ENCODE peak calls at places on chromosomes 2 and 18, in nine cellular contexts. O is breast epithelium, I is heart left ventricle, Y is HCT116, K is uterus, N is transverse colon, J is ovary, V is A549, A is stomach. F is an unnamed sample. For H3K4me1, the result is how much of the 10 kb centered on the place peaks cover.

GRCh38 chr2:70248145-70248809 is at the start of gene TIA1:
- DNase-seq in K (peak), A (peak), J (peak), V (peak), O (peak), N (peak), Y (peak), I (peak), F (peak)

GRCh38 chr2:121436918-121437317 is 93.8 kb upstream of the RNU4ATAC start:
- DNase-seq in J (no peak), V (no peak), I (no peak), N (no peak), K (no peak), A (no peak), Y (no peak), O (no peak), F (no peak)

GRCh38 chr2:151556121-151556520 is 146.4 kb downstream of the RIF1 start:
- DNase-seq in V (no peak), O (no peak), J (no peak), Y (no peak), I (no peak), N (no peak), K (no peak), A (no peak), F (no peak)

GRCh38 chr2:88903744-88904353 is 212.4 kb downstream of the RPIA start:
- DNase-seq in N (no peak), O (no peak), A (no peak), V (peak), J (no peak), K (no peak), Y (peak), I (no peak), F (no peak)

GRCh38 chr2:42169869-42170465 is 814 bp downstream of the EML4 start:
- DNase-seq in N (no peak), V (no peak), J (no peak), O (no peak), Y (no peak), A (no peak), I (no peak), K (no peak), F (no peak)

GRCh38 chr18:79599503-79599931 is 80.1 kb upstream of the CTDP1 start:
- DNase-seq in I (peak), Y (no peak), A (no peak), N (peak), J (peak), V (peak), K (peak), O (no peak), F (peak)

GRCh38 chr2:100416397-100416938 is 1.0 kb downstream of the CHST10 start:
- DNase-seq in Y (no peak), I (no peak), A (no peak), K (no peak), J (no peak), N (no peak), V (no peak), O (no peak), F (no peak)

GRCh38 chr18:72672364-72673151 is 128.4 kb upstream of the CBLN2 start:
- DNase-seq in A (no peak), V (peak), K (no peak), N (no peak), O (no peak), I (no peak), J (no peak), Y (no peak), F (no peak)

GRCh38 chr2:86074256-86074655 is 31.4 kb downstream of the POLR1A start:
- DNase-seq in N (no peak), J (no peak), V (no peak), O (no peak), A (no peak), Y (no peak), K (no peak), I (no peak), F (no peak)

GRCh38 chr18:35131387-35132283 is 90.4 kb downstream of the MAPRE2 start:
- DNase-seq in K (no peak), N (no peak), V (no peak), J (no peak), A (no peak), O (no peak), Y (no peak), I (no peak), F (no peak)

GRCh38 chr2:169276045-169276444 is 86.3 kb downstream of the LRP2 start:
- DNase-seq in J (no peak), V (no peak), I (no peak), A (no peak), O (no peak), Y (peak), K (no peak), N (no peak), F (no peak)

GRCh38 chr18:68735498-68736343 is 20.8 kb upstream of the TMX3 start:
- DNase-seq in V (peak), K (no peak), J (no peak), N (no peak), Y (peak), I (no peak), A (no peak), O (no peak), F (no peak)

GRCh38 chr2:63614983-63615945 is 26.5 kb downstream of the MDH1 start:
- DNase-seq in Y (peak), K (no peak), N (no peak), J (no peak), I (no peak), A (no peak), V (no peak), O (no peak), F (no peak)

GRCh38 chr2:7023542-7023941 is 106.3 kb downstream of the RNF144A start:
- DNase-seq in Y (no peak), I (peak), A (no peak), N (no peak), O (no peak), K (peak), V (no peak), J (no peak), F (no peak)

GRCh38 chr2:223970343-223971128 is 13.3 kb downstream of the MRPL44 start:
- DNase-seq in N (no peak), A (peak), Y (peak), K (peak), J (no peak), V (no peak), O (no peak), I (no peak), F (no peak)

GRCh38 chr18:31666055-31666454 is 18.3 kb downstream of the B4GALT6 start:
- DNase-seq in Y (no peak), I (no peak), V (no peak), K (no peak), J (no peak), A (no peak), N (no peak), O (no peak), F (no peak)

GRCh38 chr2:72900191-72900825 is 13.1 kb downstream of the SPR start:
- DNase-seq in Y (no peak), K (no peak), V (no peak), J (no peak), O (no peak), N (no peak), A (no peak), I (no peak), F (no peak)

GRCh38 chr18:13137939-13138821 is 80.4 kb upstream of the LDLRAD4 start:
- DNase-seq in K (peak), N (peak), Y (no peak), I (peak), V (peak), O (no peak), J (peak), A (peak), F (peak)

GRCh38 chr18:50374753-50375391 is at the start of gene SKA1:
- DNase-seq in I (peak), J (peak), O (peak), Y (peak), K (peak), N (peak), V (peak), A (peak), F (peak)
- TF ChIP-seq POLR2A in I (peak), J (no peak), O (no peak), Y (peak), K (peak), N (peak), V (peak), A (no peak), F (peak)

DNA sequence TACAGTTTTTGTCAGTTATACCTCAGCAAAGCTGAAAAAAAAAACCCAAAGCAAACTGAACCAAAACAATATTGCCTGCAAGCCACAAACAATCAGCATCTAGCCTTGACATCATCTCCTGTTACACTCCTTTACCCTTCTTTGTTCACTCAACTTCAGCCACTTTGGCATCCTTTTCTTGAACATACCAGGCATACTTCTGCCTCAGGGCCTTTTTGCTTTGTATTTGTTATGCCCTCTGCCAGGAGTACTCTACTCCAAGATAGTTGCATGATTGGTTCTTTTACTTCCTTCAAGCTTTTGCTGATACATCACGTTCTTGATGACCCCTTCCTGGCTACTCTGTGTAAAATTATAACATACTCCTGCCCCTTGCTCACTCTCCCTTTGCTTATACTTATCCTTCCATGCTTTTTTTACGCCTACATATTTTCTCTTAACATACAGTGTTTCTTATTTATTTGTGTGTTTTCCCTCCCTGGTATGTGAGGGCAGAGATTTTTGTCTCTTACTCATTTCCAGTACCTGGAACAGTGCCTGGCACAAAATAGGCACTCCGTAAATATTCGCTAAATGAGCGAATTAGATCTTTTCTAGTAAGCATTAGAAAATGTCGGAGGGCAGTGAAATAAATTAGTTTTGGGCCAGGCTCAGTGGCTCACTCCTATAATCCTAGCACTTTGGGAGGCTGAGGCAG is 12.7 kb downstream of the ABI2 start:
- DNase-seq in O (no peak), Y (no peak), V (peak), J (no peak), A (no peak), I (no peak), N (no peak), K (no peak), F (no peak)
- H3K4me3 ChIP-seq in O (no peak), Y (no peak), V (peak), J (no peak), A (no peak), I (no peak), N (no peak), K (no peak), F (no peak)

GRCh38 chr2:230868151-230868946 is 3.6 kb downstream of the ITM2C start:
- DNase-seq in N (peak), I (no peak), K (no peak), V (no peak), J (no peak), Y (no peak), A (peak), O (no peak), F (no peak)
- H3K4me1 ChIP-seq in N (half or more), I (half or more), K (under half), V (under half), J (under half), Y (under half), A (half or more), O (under half), F (under half)

GRCh38 chr2:159712194-159712928 is at the start of gene MARCHF7:
- DNase-seq in O (peak), Y (peak), J (peak), I (peak), V (peak), A (peak), N (peak), K (peak), F (peak)
- TF ChIP-seq POLR2A in O (peak), Y (peak), J (peak), I (peak), V (peak), A (peak), N (peak), K (peak), F (peak)

GRCh38 chr2:194723446-194723845 is 933.6 kb upstream of the SLC39A10 start:
- DNase-seq in A (no peak), Y (no peak), O (no peak), V (no peak), K (no peak), J (no peak), N (no peak), I (no peak), F (no peak)
- H3K4me3 ChIP-seq in A (no peak), Y (no peak), O (no peak), V (no peak), K (no peak), J (no peak), N (no peak), I (no peak), F (no peak)

GRCh38 chr2:33292981-33293586 is 183.4 kb upstream of the RASGRP3 start:
- DNase-seq in A (no peak), O (no peak), N (no peak), Y (no peak), I (no peak), V (no peak), J (peak), K (no peak), F (no peak)
- H3K4me1 ChIP-seq in A (under half), O (under half), N (under half), Y (under half), I (half or more), V (under half), J (under half), K (under half), F (under half)

GRCh38 chr18:9475643-9476580 is 599 bp downstream of the RALBP1 start:
- DNase-seq in A (no peak), N (no peak), I (no peak), Y (no peak), O (no peak), V (peak), J (no peak), K (no peak), F (peak)

GRCh38 chr18:9474103-9474982 is 970 bp upstream of the RALBP1 start:
- DNase-seq in K (no peak), V (peak), O (peak), Y (peak), I (peak), J (peak), N (peak), A (no peak), F (no peak)

GRCh38 chr18:9478545-9478944 is 3.2 kb downstream of the RALBP1 start:
- DNase-seq in I (no peak), V (no peak), Y (no peak), N (no peak), K (peak), O (no peak), J (peak), A (no peak), F (no peak)

GRCh38 chr18:9477509-9477908 is 2.2 kb downstream of the RALBP1 start:
- DNase-seq in J (no peak), O (no peak), I (no peak), V (no peak), A (no peak), N (no peak), K (no peak), Y (no peak), F (no peak)

DNA sequence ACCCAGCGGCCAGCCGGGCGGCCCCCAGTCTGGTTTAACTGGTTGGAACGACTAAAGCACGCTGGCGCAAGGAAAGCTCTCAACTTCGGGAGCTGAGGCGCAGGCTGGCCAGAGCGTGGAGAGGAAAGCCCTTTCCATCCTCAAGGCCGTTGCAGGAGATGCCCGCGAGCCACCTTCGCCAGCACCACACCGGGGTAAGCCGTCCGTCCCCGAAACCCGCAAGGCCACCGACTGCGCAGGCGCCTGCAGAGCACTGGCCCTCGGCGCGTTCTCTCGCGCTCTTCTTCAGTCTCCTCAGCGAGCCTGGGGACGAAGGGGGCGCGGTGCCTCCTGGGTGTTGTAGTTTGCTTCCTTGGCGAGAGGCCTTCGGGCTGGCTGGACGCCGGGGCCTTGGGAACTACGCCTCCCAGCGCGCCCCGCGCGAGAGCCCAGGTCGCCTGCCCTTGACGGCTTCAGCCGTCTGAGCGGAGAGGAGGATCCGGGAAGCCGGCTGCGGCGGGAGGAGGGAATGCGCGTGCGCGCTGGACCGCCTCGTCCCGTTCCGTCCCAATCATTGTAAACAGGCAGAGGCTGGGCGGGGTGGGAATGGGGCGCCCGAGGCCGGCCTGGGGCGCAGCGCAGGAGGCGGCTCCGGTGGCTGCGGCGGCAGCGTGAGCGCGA is at the start of gene RALBP1:
- DNase-seq in K (peak), N (peak), J (peak), I (peak), Y (peak), V (peak), A (peak), O (peak), F (peak)
- TF ChIP-seq POLR2A in K (peak), N (peak), J (peak), I (peak), Y (peak), V (peak), A (no peak), O (no peak), F (peak)

DNA sequence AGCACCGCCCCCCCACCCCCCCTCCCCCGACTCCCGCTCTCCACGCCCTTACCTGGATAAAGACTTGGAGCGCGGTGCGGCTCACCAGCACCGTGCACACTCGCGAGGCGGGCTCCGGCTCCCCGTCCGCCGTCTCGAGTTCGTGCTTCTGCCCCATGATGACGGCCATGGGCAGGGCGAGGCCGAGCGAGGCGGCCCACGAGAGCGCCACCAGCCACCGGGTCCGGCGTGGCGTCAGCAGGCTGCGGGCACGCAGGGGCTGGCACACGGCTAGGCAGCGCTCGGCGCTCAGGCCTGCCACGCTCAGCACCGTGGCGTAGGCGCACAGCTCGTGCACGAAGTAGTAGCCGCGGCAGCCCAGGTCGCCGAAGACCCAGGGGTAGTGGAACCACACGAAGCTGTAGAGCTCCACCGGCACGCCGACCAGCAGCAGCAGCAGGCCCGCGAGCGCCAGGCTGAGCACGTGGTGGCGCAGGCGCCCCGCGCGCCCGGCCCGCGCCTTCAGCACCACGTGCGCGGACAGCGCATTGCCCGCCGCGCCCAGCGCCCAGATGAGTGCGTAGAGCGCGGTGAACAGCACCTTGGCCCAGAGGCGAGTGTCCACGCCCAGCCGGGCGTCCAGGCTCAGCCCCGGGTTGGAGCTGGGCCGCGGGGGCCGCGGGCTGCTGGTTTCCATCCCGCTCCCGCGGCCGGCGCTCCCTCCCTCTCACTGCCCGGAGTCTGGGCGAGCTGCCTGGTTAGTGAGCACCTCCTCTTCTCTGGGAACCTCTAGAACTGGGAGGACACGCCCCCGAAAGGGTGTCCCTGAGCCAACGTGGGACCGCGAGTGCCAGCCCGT is at the start of gene NTSR2:
- DNase-seq in V (peak), K (peak), O (no peak), J (peak), Y (no peak), N (peak), A (peak), I (peak), F (peak)
- H3K4me3 ChIP-seq in V (no peak), K (no peak), O (peak), J (no peak), Y (no peak), N (no peak), A (no peak), I (peak), F (no peak)

GRCh38 chr18:8977701-8978100 is 124.8 kb upstream of the NDUFV2 start:
- DNase-seq in N (no peak), O (no peak), A (no peak), V (no peak), J (no peak), Y (no peak), I (no peak), K (no peak), F (no peak)

GRCh38 chr18:8978394-8978793 is 124.1 kb upstream of the NDUFV2 start:
- DNase-seq in V (no peak), Y (no peak), K (no peak), J (no peak), N (no peak), O (no peak), I (no peak), A (no peak), F (no peak)

GRCh38 chr18:8979258-8979988 is 123.1 kb upstream of the NDUFV2 start:
- DNase-seq in A (no peak), V (no peak), J (no peak), K (no peak), N (no peak), O (no peak), Y (no peak), I (no peak), F (no peak)

GRCh38 chr18:8982416-8983183 is 119.9 kb upstream of the NDUFV2 start:
- DNase-seq in J (no peak), K (no peak), N (peak), Y (peak), V (peak), I (no peak), A (peak), O (no peak), F (no peak)

GRCh38 chr18:8980496-8981402 is 121.8 kb upstream of the NDUFV2 start:
- DNase-seq in Y (no peak), O (no peak), J (no peak), I (no peak), K (no peak), A (no peak), N (no peak), V (no peak), F (no peak)
- H3K4me1 ChIP-seq in Y (under half), O (under half), J (under half), I (under half), K (under half), A (under half), N (under half), V (under half), F (under half)

F was measured in upper lobe of left lung.